ENCODE peak calls at places on chromosome 1, in five cellular contexts. O is CD8-positive, alpha-beta T cell; K is uterus; Y is H9; X is AG04449. J is an unnamed sample.

GRCh38 chr1:48203287-48203900 is 19.1 kb upstream of the SLC5A9 start:
- DNase-seq in O (no peak), K (no peak), Y (no peak), X (no peak), J (no peak)

GRCh38 chr1:109918671-109919070 is 8.0 kb downstream of the CSF1 start:
- DNase-seq in O (no peak), K (no peak), Y (no peak), X (no peak), J (no peak)

GRCh38 chr1:198416276-198416675 is 124.2 kb downstream of the ATP6V1G3 start:
- DNase-seq in O (no peak), K (no peak), Y (no peak), X (peak), J (peak)

GRCh38 chr1:44801491-44802305 is 1.5 kb downstream of the PLK3 start:
- DNase-seq in O (peak), K (no peak), Y (peak), X (no peak), J (no peak)

GRCh38 chr1:92838519-92838918 is 6.7 kb downstream of the RPL5 start:
- DNase-seq in O (no peak), K (no peak), Y (no peak), X (no peak), J (no peak)

GRCh38 chr1:34549199-34549598 is 205.6 kb upstream of the GJB5 start:
- DNase-seq in O (no peak), K (no peak), Y (peak), X (no peak), J (no peak)

GRCh38 chr1:246591958-246592357 is 25.7 kb downstream of the CNST start:
- DNase-seq in O (no peak), K (no peak), Y (no peak), X (no peak), J (no peak)

GRCh38 chr1:40984066-40984465 is 4.6 kb downstream of the CTPS1 start:
- DNase-seq in O (no peak), K (no peak), Y (no peak), X (no peak), J (peak)

GRCh38 chr1:51070640-51071039 is 31.4 kb upstream of the C1orf185 start:
- DNase-seq in O (no peak), K (no peak), Y (no peak), X (peak), J (peak)

GRCh38 chr1:150162862-150163706 is 13.4 kb downstream of the PLEKHO1 start:
- DNase-seq in O (no peak), K (peak), Y (peak), X (peak), J (peak)

GRCh38 chr1:214058071-214058470 is 70.3 kb downstream of the PROX1 start:
- DNase-seq in O (no peak), K (no peak), Y (no peak), X (no peak), J (no peak)

GRCh38 chr1:26537951-26538352 is 8.4 kb downstream of the RPS6KA1 start:
- DNase-seq in O (no peak), K (no peak), Y (peak), X (no peak), J (peak)
- TF ChIP-seq CTCF in O (no peak), K (no peak), Y (peak), X (peak), J (peak)

GRCh38 chr1:49630156-49630555 is 393.6 kb downstream of the AGBL4 start:
- DNase-seq in O (no peak), K (no peak), Y (no peak), X (no peak), J (no peak)
- TF ChIP-seq CTCF in O (no peak), K (no peak), Y (no peak), X (no peak), J (no peak)

GRCh38 chr1:35725591-35725990 is 6.9 kb upstream of the C1orf216 start:
- DNase-seq in O (no peak), K (no peak), Y (no peak), X (no peak), J (no peak)

GRCh38 chr1:35726814-35727433 is 8.2 kb upstream of the C1orf216 start:
- DNase-seq in O (peak), K (peak), Y (peak), X (no peak), J (peak)

GRCh38 chr1:35727434-35727825 is 8.7 kb upstream of the C1orf216 start:
- DNase-seq in O (no peak), K (no peak), Y (no peak), X (no peak), J (no peak)
- TF ChIP-seq CTCF in O (no peak), K (no peak), Y (no peak), X (no peak), J (no peak)

GRCh38 chr1:188735567-188735966 is 1742.1 kb downstream of the BRINP3 start:
- DNase-seq in O (no peak), K (no peak), Y (no peak), X (no peak), J (no peak)
- TF ChIP-seq CTCF in O (no peak), K (no peak), Y (peak), X (no peak), J (no peak)

GRCh38 chr1:23613191-23614126 is 54.2 kb upstream of the ID3 start:
- DNase-seq in O (peak), K (no peak), Y (no peak), X (no peak), J (no peak)

GRCh38 chr1:23609971-23610370 is 50.7 kb upstream of the ID3 start:
- DNase-seq in O (no peak), K (no peak), Y (no peak), X (no peak), J (no peak)

GRCh38 chr1:23607944-23608343 is 48.6 kb upstream of the ID3 start:
- DNase-seq in O (no peak), K (no peak), Y (no peak), X (no peak), J (no peak)

GRCh38 chr1:23611601-23612327 is 52.5 kb upstream of the ID3 start:
- DNase-seq in O (peak), K (no peak), Y (no peak), X (no peak), J (no peak)

GRCh38 chr1:23610677-23611076 is 51.4 kb upstream of the ID3 start:
- DNase-seq in O (no peak), K (no peak), Y (no peak), X (no peak), J (no peak)
- TF ChIP-seq CTCF in O (no peak), K (no peak), Y (peak), X (no peak), J (no peak)

GRCh38 chr1:83998205-83998598 is 730 bp downstream of the TTLL7 start:
- DNase-seq in O (no peak), K (peak), Y (no peak), X (no peak), J (no peak)
- TF ChIP-seq CTCF in O (no peak), K (no peak), Y (no peak), X (no peak), J (no peak)

GRCh38 chr1:174413632-174414031 is 34.1 kb upstream of the GPR52 start:
- DNase-seq in O (no peak), K (no peak), Y (peak), X (no peak), J (no peak)
- TF ChIP-seq CTCF in O (no peak), K (peak), Y (peak), X (no peak), J (peak)

DNA sequence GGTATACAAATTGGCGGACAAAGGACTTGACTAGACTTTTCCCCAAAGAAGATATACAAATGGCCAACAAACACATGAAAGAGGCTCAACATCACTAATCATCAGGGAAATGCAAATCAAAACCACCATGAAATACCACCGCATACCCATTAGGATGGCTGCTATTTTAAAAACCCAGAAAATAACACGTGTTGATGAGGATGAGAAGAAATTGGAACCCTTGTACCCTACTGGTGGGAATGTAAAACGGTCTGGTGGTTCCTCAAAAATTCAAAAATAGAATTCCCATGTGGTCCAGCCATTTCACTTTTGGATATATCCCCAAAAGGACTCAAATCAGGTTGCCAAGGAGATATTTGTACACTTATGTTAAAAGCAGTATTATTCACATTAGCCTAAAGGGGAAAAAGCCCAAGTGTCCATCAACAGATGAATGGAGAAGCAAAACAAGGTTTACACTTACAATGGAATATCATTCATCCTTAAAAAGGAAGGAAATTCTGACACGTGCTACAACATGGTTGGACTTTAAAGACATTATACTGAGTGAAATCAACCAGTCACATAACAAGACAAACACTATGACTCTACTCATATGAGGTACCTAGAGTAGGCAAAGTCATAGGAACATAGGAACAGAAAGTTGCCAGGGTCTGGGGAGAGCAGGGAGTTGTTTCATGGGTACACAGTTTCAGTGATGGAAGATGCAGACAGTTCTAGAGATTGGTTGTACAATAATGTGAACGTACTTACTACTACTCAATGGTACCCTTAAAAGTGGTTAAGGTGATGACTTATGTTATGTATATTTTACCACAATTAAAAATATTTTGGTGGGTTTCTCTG is 17.0 kb downstream of the CD34 start:
- DNase-seq in O (no peak), K (no peak), Y (no peak), X (no peak), J (no peak)
- TF ChIP-seq CTCF in O (no peak), K (no peak), Y (no peak), X (no peak), J (peak)

GRCh38 chr1:77948841-77949424 is 29.9 kb downstream of the FUBP1 start:
- DNase-seq in O (no peak), K (no peak), Y (no peak), X (no peak), J (peak)
- TF ChIP-seq CTCF in O (no peak), K (no peak), Y (peak), X (peak), J (peak)

GRCh38 chr1:53289050-53289429 is 38.8 kb downstream of the LRP8 start:
- DNase-seq in O (no peak), K (no peak), Y (no peak), X (no peak), J (no peak)

GRCh38 chr1:53294557-53294956 is 33.3 kb downstream of the LRP8 start:
- DNase-seq in O (no peak), K (no peak), Y (no peak), X (peak), J (peak)

GRCh38 chr1:53293123-53293522 is 34.7 kb downstream of the LRP8 start:
- DNase-seq in O (no peak), K (peak), Y (no peak), X (no peak), J (no peak)

GRCh38 chr1:53292690-53293089 is 35.2 kb downstream of the LRP8 start:
- DNase-seq in O (no peak), K (no peak), Y (no peak), X (no peak), J (no peak)

GRCh38 chr1:53291574-53291973 is 36.3 kb downstream of the LRP8 start:
- DNase-seq in O (no peak), K (no peak), Y (no peak), X (no peak), J (peak)
- TF ChIP-seq CTCF in O (no peak), K (no peak), Y (peak), X (no peak), J (peak)

J was measured in HFFc6.